ENCODE peak calls at places on chromosomes 7 and 10, in ten cellular contexts. Q is HCT116, G is GM12878, H is cardiac fibroblast, B is GM06990, O is stomach, J is SJSA1, V is AG09309, L is fibroblast of the aortic adventitia, U is AG04450. Y is an unnamed sample.
A peak's percentile ranks its signal among the peaks of the same experiment; 100 is the strongest.

GRCh38 chr7:100891555-100891954 is 2.0 kb upstream of the UFSP1 start:
- DNase-seq in H (peak; percentile 66), L (peak; percentile 22), V (no peak), J (no peak), Q (no peak), G (no peak), U (no peak), B (no peak), O (no peak), Y (no peak)

GRCh38 chr10:48926255-48926654 is 13.4 kb downstream of the LRRC18 start:
- DNase-seq in O (no peak), J (no peak), U (no peak), G (no peak), H (no peak), L (no peak), B (no peak), Q (no peak), V (no peak), Y (no peak)

GRCh38 chr7:142571581-142571980 is 177.7 kb upstream of the PRSS1 start:
- DNase-seq in B (no peak), H (no peak), J (no peak), G (no peak), U (no peak), Q (no peak), O (no peak), L (no peak), V (no peak), Y (no peak)

GRCh38 chr7:29189743-29190201 is 4.8 kb upstream of the CHN2 start:
- DNase-seq in V (no peak), J (peak; percentile 10), O (peak; percentile 76), H (peak; percentile 45), U (no peak), Q (peak; percentile 45), L (peak; percentile 42), B (no peak), G (no peak), Y (peak; percentile 74)

GRCh38 chr10:78798976-78799730 is 269.6 kb upstream of the ZMIZ1 start:
- DNase-seq in V (no peak), H (peak; percentile 9), O (no peak), L (peak; percentile 39), J (no peak), G (no peak), Q (no peak), B (no peak), U (no peak), Y (no peak)

GRCh38 chr7:113892818-113893217 is 26.0 kb downstream of the PPP1R3A start:
- DNase-seq in H (no peak), U (no peak), O (no peak), J (peak; percentile 13), Q (no peak), L (peak; percentile 1), G (no peak), B (no peak), V (no peak), Y (no peak)

GRCh38 chr10:132646443-132647097 is 109.0 kb downstream of the INPP5A start:
- DNase-seq in G (no peak), H (no peak), V (no peak), Q (no peak), O (no peak), L (no peak), U (no peak), B (no peak), J (no peak), Y (no peak)

GRCh38 chr10:4766449-4766848 is 59.6 kb upstream of the AKR1E2 start:
- DNase-seq in L (peak; percentile 36), B (no peak), V (no peak), U (no peak), Q (no peak), H (peak; percentile 58), G (no peak), J (peak; percentile 36), O (no peak), Y (no peak)

GRCh38 chr10:122463466-122464157 is 2.3 kb downstream of the HTRA1 start:
- DNase-seq in H (no peak), J (no peak), L (no peak), U (no peak), Q (no peak), O (no peak), B (no peak), V (no peak), G (no peak), Y (no peak)

GRCh38 chr7:114364151-114364550 is 50.5 kb upstream of the FOXP2 start:
- DNase-seq in O (no peak), U (no peak), B (no peak), L (no peak), J (no peak), H (no peak), G (no peak), V (no peak), Q (no peak), Y (no peak)

DNA sequence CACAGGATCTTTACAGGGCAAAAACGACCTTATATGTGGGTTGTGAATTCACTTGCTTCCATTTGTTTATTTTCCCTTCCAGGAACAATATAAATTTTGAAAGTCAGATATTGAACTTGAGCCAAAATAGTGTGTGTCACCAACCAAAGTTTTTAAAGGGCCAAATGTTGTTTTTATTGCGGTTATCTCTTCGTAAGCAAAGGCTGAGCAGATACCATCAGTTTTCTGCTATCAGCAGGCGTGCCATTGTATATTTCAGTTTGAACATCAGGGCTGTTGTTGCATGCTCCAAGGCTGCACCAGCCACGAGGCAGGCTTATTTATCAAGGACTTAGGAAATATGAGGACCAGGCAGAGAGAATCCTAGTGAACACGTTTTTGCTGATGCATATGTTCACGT is 160.3 kb downstream of the PAXIP1 start:
- DNase-seq in G (no peak), B (no peak), V (no peak), J (peak; percentile 41), U (no peak), H (peak; percentile 4), L (no peak), O (no peak), Q (no peak), Y (no peak)
- H3K4me3 ChIP-seq in G (no peak overlapping the region), B (no peak overlapping the region), V (no peak overlapping the region), J (no peak overlapping the region), U (no peak overlapping the region), H (no peak overlapping the region), L (no peak overlapping the region), O (no peak overlapping the region), Q (no peak overlapping the region), Y (no peak overlapping the region)

DNA sequence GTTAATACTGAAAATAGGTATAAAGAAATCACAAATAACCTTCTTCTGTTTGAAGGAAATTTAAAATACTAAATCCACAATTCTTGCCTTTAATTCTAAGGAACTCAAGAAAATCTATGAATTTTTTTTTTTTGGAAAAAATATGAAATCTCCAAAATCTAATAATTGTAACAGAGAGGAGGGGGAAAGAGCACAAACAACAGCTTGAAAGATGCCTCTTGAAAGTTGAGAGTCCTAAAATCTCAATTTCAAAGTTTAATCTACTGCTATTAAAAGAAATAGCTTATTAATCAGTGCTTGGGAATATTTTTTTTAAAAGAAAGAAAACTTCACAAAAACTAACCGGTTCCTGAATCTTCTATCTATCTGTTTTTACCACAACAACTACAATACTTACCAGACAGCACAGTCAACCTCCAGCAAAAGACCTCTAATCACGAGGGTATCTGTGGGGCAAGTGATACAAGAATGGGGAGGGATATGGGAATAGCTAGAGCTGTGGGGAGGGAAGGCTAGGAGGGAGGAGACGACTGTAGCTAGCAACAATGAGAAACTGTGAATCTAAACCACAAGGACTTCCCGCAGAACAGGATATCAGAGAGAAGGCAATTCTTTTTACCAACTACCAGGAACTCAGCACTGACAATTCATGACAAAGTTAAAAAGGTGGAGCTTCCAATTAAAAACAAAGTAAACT is at the start of gene USP54:
- DNase-seq in G (no peak), V (no peak), U (no peak), O (no peak), Q (peak; percentile 32), L (peak; percentile 43), J (no peak), B (no peak), H (peak; percentile 76), Y (no peak)
- H3K4me3 ChIP-seq in G (no peak within 1 kb of the TSS), V (no peak within 1 kb of the TSS), U (no peak within 1 kb of the TSS), O (no peak within 1 kb of the TSS), Q (no peak within 1 kb of the TSS), L (no peak within 1 kb of the TSS), J (peak within 1 kb of the TSS; percentile 16), B (no peak within 1 kb of the TSS), H (no peak within 1 kb of the TSS), Y (no peak within 1 kb of the TSS)

GRCh38 chr10:30751678-30752331 is 122.3 kb upstream of the LYZL2 start:
- DNase-seq in U (peak; percentile 15), B (peak; percentile 67), H (peak; percentile 72), O (peak; percentile 31), G (peak; percentile 32), Q (peak; percentile 10), V (no peak), J (peak; percentile 57), L (peak; percentile 89), Y (no peak)
- H3K4me3 ChIP-seq in U (no peak overlapping the region), B (no peak overlapping the region), H (no peak overlapping the region), O (no peak overlapping the region), G (no peak overlapping the region), Q (no peak overlapping the region), V (no peak overlapping the region), J (no peak overlapping the region), L (no peak overlapping the region), Y (no peak overlapping the region)

DNA sequence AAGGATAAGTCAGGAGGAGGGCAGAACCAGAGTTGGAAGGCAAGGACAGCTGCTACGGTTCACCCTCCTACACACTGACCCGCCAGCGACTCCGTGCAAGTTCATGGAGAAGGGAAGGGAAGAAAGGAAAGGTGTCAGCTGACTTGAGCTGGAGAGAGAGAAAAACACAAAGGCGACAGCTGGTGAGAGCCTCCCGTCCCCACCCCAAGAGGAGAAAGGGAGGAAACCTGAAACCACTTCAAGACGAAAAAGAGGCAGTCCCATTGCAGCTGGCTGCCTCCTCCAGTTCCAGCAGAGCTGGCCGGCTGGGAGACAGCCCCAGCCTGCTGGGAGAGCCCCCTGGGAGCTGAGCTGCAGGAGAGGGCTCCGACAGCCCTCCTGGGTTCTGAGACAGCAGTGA is 75.2 kb downstream of the PARD3 start:
- DNase-seq in Q (no peak), G (no peak), L (peak; percentile 91), H (peak; percentile 80), B (no peak), O (peak; percentile 30), J (peak; percentile 56), U (peak; percentile 77), V (peak; percentile 25), Y (peak; percentile 77)
- H3K4me3 ChIP-seq in Q (no peak overlapping the region), G (no peak overlapping the region), L (peak overlapping the region; percentile 47), H (peak overlapping the region; percentile 27), B (no peak overlapping the region), O (peak overlapping the region; percentile 15), J (peak overlapping the region; percentile 3), U (peak overlapping the region; percentile 33), V (peak overlapping the region; percentile 19), Y (no peak overlapping the region)

GRCh38 chr7:116499168-116500070 is at the start of gene CAV2:
- DNase-seq in O (peak; percentile 69), U (no peak), B (peak; percentile 19), V (no peak), L (peak; percentile 39), G (no peak), Q (peak; percentile 74), J (peak; percentile 72), H (peak; percentile 52), Y (peak; percentile 82)
- H3K4me3 ChIP-seq in O (peak within 1 kb of the TSS; percentile 73), U (peak within 1 kb of the TSS; percentile 89), B (peak within 1 kb of the TSS; percentile 49), V (peak within 1 kb of the TSS; percentile 80), L (peak within 1 kb of the TSS; percentile 81), G (peak within 1 kb of the TSS; percentile 68), Q (peak within 1 kb of the TSS; percentile 73), J (peak within 1 kb of the TSS; percentile 91), H (peak within 1 kb of the TSS; percentile 79), Y (peak within 1 kb of the TSS; percentile 87)